ENCODE peak calls at places on chromosomes 7 and 10, in four cellular contexts. One of them, this sample, is unnamed.

GRCh38 chr7:117323877-117324699 is 1.2 kb upstream of the WNT2 start:
- DNase-seq in HepG2: no peak
- DNase-seq in GM12878: no peak
- DNase-seq in H1: no peak
- DNase-seq in this sample: no peak

GRCh38 chr10:123865350-123865749 is 26.3 kb downstream of the CPXM2 start:
- DNase-seq in H1: no peak
- DNase-seq in HepG2: no peak
- DNase-seq in GM12878: no peak
- DNase-seq in this sample: no peak

GRCh38 chr7:125465527-125465926 is 535.9 kb upstream of the POT1 start:
- DNase-seq in H1: no peak
- DNase-seq in HepG2: no peak
- DNase-seq in GM12878: no peak
- DNase-seq in this sample: no peak

GRCh38 chr7:71518880-71519279 is 386.9 kb downstream of the GALNT17 start:
- DNase-seq in H1: no peak
- DNase-seq in GM12878: no peak
- DNase-seq in HepG2: no peak
- DNase-seq in this sample: no peak

GRCh38 chr7:129851174-129851573 is 101.6 kb downstream of the UBE2H start:
- DNase-seq in H1: no peak
- DNase-seq in GM12878: no peak
- DNase-seq in HepG2: no peak
- DNase-seq in this sample: no peak

GRCh38 chr7:35722054-35722849 is 27.3 kb upstream of the HERPUD2 start:
- DNase-seq in HepG2: no peak
- DNase-seq in H1: no peak
- DNase-seq in GM12878: no peak
- DNase-seq in this sample: no peak

GRCh38 chr7:4861673-4862072 is at the start of gene PAPOLB:
- DNase-seq in H1: no peak
- DNase-seq in HepG2: no peak
- DNase-seq in GM12878: no peak
- DNase-seq in this sample: no peak

GRCh38 chr7:149884541-149884940 is 10.8 kb downstream of the ATP6V0E2 start:
- DNase-seq in HepG2: no peak
- DNase-seq in GM12878: no peak
- DNase-seq in H1: no peak
- DNase-seq in this sample: no peak

GRCh38 chr10:13078912-13079775 is 20.8 kb upstream of the OPTN start:
- DNase-seq in H1: no peak
- DNase-seq in GM12878: no peak
- DNase-seq in HepG2: no peak
- DNase-seq in this sample: no peak

GRCh38 chr10:178723-179122 is 43.5 kb downstream of the ZMYND11 start:
- DNase-seq in GM12878: no peak
- DNase-seq in HepG2: no peak
- DNase-seq in H1: no peak
- DNase-seq in this sample: no peak

GRCh38 chr7:5286933-5287332 is 4.2 kb downstream of the SLC29A4 start:
- DNase-seq in H1: no peak
- DNase-seq in GM12878: no peak
- DNase-seq in HepG2: no peak
- DNase-seq in this sample: no peak

GRCh38 chr10:36602374-36602773 is 523.0 kb upstream of the ANKRD30A start:
- DNase-seq in H1: no peak
- DNase-seq in GM12878: no peak
- DNase-seq in HepG2: no peak
- DNase-seq in this sample: no peak

GRCh38 chr7:105924950-105925349 is 38.1 kb upstream of the CDHR3 start:
- DNase-seq in H1: no peak
- DNase-seq in HepG2: no peak
- DNase-seq in GM12878: peak; percentile 44
- DNase-seq in this sample: no peak

GRCh38 chr10:27752673-27753237 is 7.1 kb upstream of the MKX start:
- DNase-seq in H1: no peak
- DNase-seq in GM12878: no peak
- DNase-seq in HepG2: no peak
- DNase-seq in this sample: no peak

GRCh38 chr10:93816123-93816747 is 58.5 kb downstream of the LGI1 start:
- DNase-seq in GM12878: no peak
- DNase-seq in HepG2: peak; percentile 9
- DNase-seq in H1: peak; percentile 21
- DNase-seq in this sample: peak; percentile 72

GRCh38 chr7:141563956-141564623 is 12.9 kb downstream of the AGK start:
- DNase-seq in GM12878: peak; percentile 60
- DNase-seq in HepG2: no peak
- DNase-seq in H1: no peak
- DNase-seq in this sample: no peak

GRCh38 chr10:131398166-131398565 is 86.6 kb upstream of the TCERG1L start:
- DNase-seq in H1: no peak
- DNase-seq in GM12878: no peak
- DNase-seq in HepG2: no peak
- DNase-seq in this sample: no peak

GRCh38 chr7:92625617-92626016 is 35.4 kb upstream of the FAM133B start:
- DNase-seq in HepG2: no peak
- DNase-seq in GM12878: no peak
- DNase-seq in H1: no peak
- DNase-seq in this sample: no peak

DNA sequence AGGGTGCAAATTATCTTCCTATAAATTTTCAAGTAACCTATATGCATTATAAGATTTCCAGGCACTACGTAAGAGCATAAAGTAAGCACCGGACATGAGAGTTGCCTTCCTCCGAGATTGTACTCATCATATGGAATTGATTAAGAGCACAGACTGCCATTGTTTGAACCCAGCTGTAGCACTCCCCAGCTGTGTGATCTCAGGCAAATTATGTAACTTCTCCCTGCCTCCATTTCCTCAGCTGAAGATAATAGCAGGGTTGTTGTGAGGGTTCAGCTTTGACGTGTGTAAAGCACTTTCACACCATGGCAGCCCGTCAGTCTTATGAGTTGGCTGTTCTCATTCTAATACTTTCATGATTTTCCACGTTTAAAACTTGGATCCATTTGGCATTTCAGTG is 122.6 kb downstream of the ITIH5 start:
- DNase-seq in GM12878: no peak
- DNase-seq in HepG2: no peak
- DNase-seq in H1: no peak
- DNase-seq in this sample: no peak
- TF ChIP-seq SUZ12 in GM12878: no peak
- TF ChIP-seq SUZ12 in HepG2: no peak
- TF ChIP-seq SUZ12 in H1: no peak
- TF ChIP-seq SUZ12 in this sample: no peak

GRCh38 chr7:138564365-138564764 is 104.3 kb downstream of the TRIM24 start:
- DNase-seq in HepG2: peak; percentile 51
- DNase-seq in H1: no peak
- DNase-seq in GM12878: no peak
- DNase-seq in this sample: no peak
- TF ChIP-seq SP1 in HepG2: no peak
- TF ChIP-seq SP1 in H1: no peak
- TF ChIP-seq SP1 in GM12878: no peak
- TF ChIP-seq SP1 in this sample: no peak

GRCh38 chr7:12583922-12584321 is 13.4 kb downstream of the SCIN start:
- DNase-seq in GM12878: no peak
- DNase-seq in HepG2: peak; percentile 27
- DNase-seq in H1: no peak
- DNase-seq in this sample: no peak
- TF ChIP-seq SUZ12 in GM12878: no peak
- TF ChIP-seq SUZ12 in HepG2: no peak
- TF ChIP-seq SUZ12 in H1: no peak
- TF ChIP-seq SUZ12 in this sample: no peak

DNA sequence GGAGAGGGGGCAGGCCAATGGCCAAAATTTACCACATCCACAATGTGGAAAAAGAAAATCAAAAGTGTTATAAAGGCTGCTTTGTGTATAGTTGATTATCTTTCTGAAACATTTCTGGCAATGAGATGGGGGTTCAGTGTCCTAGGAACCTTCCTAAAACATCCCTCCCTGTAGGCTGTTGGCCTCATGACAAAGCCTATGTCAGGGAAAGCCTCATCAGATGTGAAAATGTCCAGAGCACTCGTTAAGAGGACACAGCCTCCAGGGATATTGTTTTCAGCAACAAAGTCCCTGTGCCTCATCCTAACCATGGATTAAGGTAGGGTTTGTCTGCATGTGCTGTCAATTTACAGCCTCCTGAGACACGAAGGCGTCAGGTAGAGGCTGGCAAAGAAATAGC is 17.0 kb downstream of the SUN3 start:
- DNase-seq in GM12878: no peak
- DNase-seq in HepG2: no peak
- DNase-seq in H1: no peak
- DNase-seq in this sample: no peak
- TF ChIP-seq SP1 in GM12878: no peak
- TF ChIP-seq SP1 in HepG2: no peak
- TF ChIP-seq SP1 in H1: no peak
- TF ChIP-seq SP1 in this sample: no peak

GRCh38 chr7:142859829-142860228 is 5.0 kb downstream of the EPHB6 start:
- DNase-seq in GM12878: no peak
- DNase-seq in HepG2: no peak
- DNase-seq in H1: no peak
- DNase-seq in this sample: no peak
- TF ChIP-seq SUZ12 in GM12878: no peak
- TF ChIP-seq SUZ12 in HepG2: no peak
- TF ChIP-seq SUZ12 in H1: no peak
- TF ChIP-seq SUZ12 in this sample: no peak

GRCh38 chr7:142626420-142627035 is 122.7 kb upstream of the PRSS1 start:
- DNase-seq in HepG2: peak; percentile 25
- DNase-seq in H1: no peak
- DNase-seq in GM12878: no peak
- DNase-seq in this sample: peak; percentile 68
- TF ChIP-seq SP1 in HepG2: no peak
- TF ChIP-seq SP1 in H1: no peak
- TF ChIP-seq SP1 in GM12878: no peak
- TF ChIP-seq SP1 in this sample: no peak

DNA sequence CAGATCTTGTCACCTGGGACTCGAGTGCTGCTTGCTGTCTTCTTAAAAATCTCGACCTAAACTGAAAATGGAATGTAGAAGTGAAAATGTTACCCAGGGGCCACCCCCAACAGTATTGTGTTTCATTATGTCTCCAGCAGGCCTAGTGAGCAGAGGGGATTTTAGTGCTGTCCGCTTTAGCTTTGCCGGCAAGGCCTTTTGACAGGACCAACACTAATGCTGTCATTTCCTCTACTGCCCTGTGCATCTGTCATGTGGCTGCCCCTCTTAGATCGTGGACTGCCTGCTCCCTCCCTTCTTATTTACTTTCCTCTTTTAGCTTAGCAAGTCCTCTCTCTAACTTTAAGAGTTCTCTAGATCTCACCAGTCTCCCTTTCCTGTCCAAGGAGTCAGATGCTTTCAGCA is 639.9 kb downstream of the AUTS2 start:
- DNase-seq in H1: no peak
- DNase-seq in HepG2: no peak
- DNase-seq in GM12878: peak; percentile 93
- DNase-seq in this sample: peak; percentile 10
- TF ChIP-seq SUZ12 in H1: no peak
- TF ChIP-seq SUZ12 in HepG2: no peak
- TF ChIP-seq SUZ12 in GM12878: no peak
- TF ChIP-seq SUZ12 in this sample: no peak

GRCh38 chr7:158985583-158985982 is 129.2 kb downstream of the DYNC2I1 start:
- DNase-seq in HepG2: no peak
- DNase-seq in H1: no peak
- DNase-seq in GM12878: no peak
- DNase-seq in this sample: no peak

GRCh38 chr7:158989006-158989405 is 132.6 kb downstream of the DYNC2I1 start:
- DNase-seq in H1: no peak
- DNase-seq in HepG2: no peak
- DNase-seq in GM12878: no peak
- DNase-seq in this sample: no peak

GRCh38 chr7:158987691-158988090 is 131.3 kb downstream of the DYNC2I1 start:
- DNase-seq in HepG2: no peak
- DNase-seq in H1: no peak
- DNase-seq in GM12878: no peak
- DNase-seq in this sample: no peak

GRCh38 chr7:158991824-158992621 is 135.7 kb downstream of the DYNC2I1 start:
- DNase-seq in H1: no peak
- DNase-seq in GM12878: no peak
- DNase-seq in HepG2: no peak
- DNase-seq in this sample: no peak

DNA sequence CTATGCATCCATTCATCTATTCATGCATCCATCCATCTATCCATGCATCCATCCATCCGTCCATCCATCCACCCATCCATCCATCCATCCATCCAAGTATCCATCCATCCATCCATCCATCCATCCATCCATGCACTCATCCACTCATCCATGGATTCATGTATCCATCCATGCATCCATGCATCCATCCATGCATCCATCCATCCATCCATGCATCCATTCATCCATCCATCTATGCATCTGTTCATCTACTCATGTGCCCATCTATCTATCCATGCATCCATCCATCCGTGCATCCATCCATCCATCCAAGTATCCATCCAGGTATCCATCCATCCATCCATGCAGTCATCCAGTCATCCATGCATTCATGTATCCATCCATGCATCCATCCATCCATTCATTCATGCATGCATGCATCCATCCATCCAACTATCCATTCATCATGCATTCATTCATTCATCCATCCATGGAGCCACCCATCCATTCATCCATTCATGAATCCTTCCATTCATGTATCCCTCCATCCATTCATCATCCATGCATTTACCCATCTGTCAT is 132.0 kb downstream of the DYNC2I1 start:
- DNase-seq in GM12878: no peak
- DNase-seq in H1: no peak
- DNase-seq in HepG2: no peak
- DNase-seq in this sample: no peak
- TF ChIP-seq SP1 in GM12878: no peak
- TF ChIP-seq SP1 in H1: no peak
- TF ChIP-seq SP1 in HepG2: no peak
- TF ChIP-seq SP1 in this sample: no peak

DNA sequence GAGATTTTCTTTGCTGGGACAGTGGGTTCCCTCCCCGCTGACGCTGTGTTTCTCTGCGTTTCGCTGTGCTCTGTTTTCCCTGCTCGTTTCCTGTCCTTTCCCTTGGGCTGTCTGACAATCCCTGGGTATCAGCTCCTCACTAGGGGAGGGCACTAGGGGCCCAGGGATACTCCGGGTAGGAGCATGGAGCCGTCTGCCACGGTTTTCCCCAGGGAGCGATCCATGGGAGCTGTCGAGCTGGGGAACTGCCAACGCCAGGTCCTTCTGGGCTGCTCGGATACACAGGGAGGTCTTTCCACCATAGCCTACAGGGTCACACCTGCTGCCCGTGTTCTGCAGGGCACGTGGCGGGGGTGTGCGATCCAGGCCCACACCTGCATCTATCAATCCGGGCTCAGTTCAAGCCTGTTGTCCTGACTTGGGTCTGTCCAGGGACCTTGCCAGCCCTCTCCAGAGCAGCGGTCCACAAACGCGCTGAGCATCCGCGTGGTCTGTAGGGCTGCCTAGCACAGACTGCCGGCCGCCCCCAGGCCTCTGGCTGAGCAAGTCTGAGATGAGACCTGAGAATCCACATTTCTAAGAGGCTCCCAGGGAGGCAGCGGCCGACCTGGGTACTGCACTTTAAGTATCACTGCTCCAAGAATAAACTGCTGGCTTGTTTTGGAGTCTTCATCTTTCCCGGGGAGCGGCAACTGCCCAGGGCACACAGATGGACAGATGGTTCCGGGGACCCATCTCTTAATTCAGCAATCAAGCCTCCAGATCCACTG is 263.2 kb downstream of the ELFN1 start:
- DNase-seq in GM12878: no peak
- DNase-seq in H1: no peak
- DNase-seq in HepG2: no peak
- DNase-seq in this sample: no peak
- TF ChIP-seq SUZ12 in GM12878: no peak
- TF ChIP-seq SUZ12 in H1: no peak
- TF ChIP-seq SUZ12 in HepG2: no peak
- TF ChIP-seq SUZ12 in this sample: no peak